ENCODE peak calls at places on chromosomes 16 and 17, in eight cellular contexts. Q is GM12865; P is stimulated activated CD4-positive, alpha-beta T cell treated with anti-CD3 and anti-CD28 coated beads, Interleukin-1b, Interleukin-23, amount 100 ng/mL, for 24 hours; N is caudate nucleus; A is hypothalamus; C is dermis blood vessel endothelial cell; Y is T47D; I is CD8-positive, alpha-beta T cell. U is an unnamed sample.

GRCh38 chr16:3131755-3132377 is 3.0 kb upstream of the ZNF213 start:
- DNase-seq in Q (no peak), P (no peak), N (no peak), A (no peak), C (peak), Y (no peak), I (no peak), U (peak)

GRCh38 chr16:69084301-69084700 is 21.2 kb upstream of the HAS3 start:
- DNase-seq in Q (no peak), P (no peak), N (no peak), A (no peak), C (peak), Y (no peak), I (no peak), U (no peak)

GRCh38 chr17:50051082-50051576 is 4.8 kb upstream of the ITGA3 start:
- DNase-seq in Q (peak), P (peak), N (no peak), A (no peak), C (peak), Y (no peak), I (peak), U (no peak)

GRCh38 chr17:43389022-43389947 is 9.5 kb upstream of the ARL4D start:
- DNase-seq in Q (peak), P (peak), N (peak), A (peak), C (peak), Y (peak), I (peak), U (peak)

GRCh38 chr16:3570420-3571062 is 6.7 kb downstream of the NLRC3 start:
- DNase-seq in Q (no peak), P (no peak), N (no peak), A (no peak), C (no peak), Y (no peak), I (no peak), U (no peak)

GRCh38 chr17:78147315-78147998 is 1.3 kb downstream of the C17orf99 start:
- DNase-seq in Q (peak), P (no peak), N (no peak), A (no peak), C (no peak), Y (no peak), I (no peak), U (no peak)

GRCh38 chr17:57461082-57461481 is 204.8 kb downstream of the MSI2 start:
- DNase-seq in Q (peak), P (no peak), N (no peak), A (no peak), C (no peak), Y (no peak), I (no peak), U (no peak)

GRCh38 chr16:56662357-56663354 is 4.9 kb downstream of the MT1F start:
- DNase-seq in Q (no peak), P (no peak), N (peak), A (no peak), C (peak), Y (no peak), I (no peak), U (no peak)

GRCh38 chr17:17853811-17854527 is 17.2 kb upstream of the SREBF1 start:
- DNase-seq in Q (peak), P (no peak), N (no peak), A (no peak), C (no peak), Y (no peak), I (no peak), U (no peak)

GRCh38 chr16:84214451-84215066 is 23.6 kb downstream of the ADAD2 start:
- DNase-seq in Q (no peak), P (no peak), N (no peak), A (no peak), C (no peak), Y (no peak), I (no peak), U (no peak)

GRCh38 chr16:57026778-57027062 is 37.4 kb downstream of the NLRC5 start:
- DNase-seq in Q (no peak), P (no peak), N (no peak), A (no peak), C (no peak), Y (no peak), I (no peak), U (no peak)

GRCh38 chr17:72952220-72952619 is 140.3 kb downstream of the SLC39A11 start:
- DNase-seq in Q (no peak), P (no peak), N (no peak), A (no peak), C (no peak), Y (peak), I (no peak), U (no peak)

GRCh38 chr16:9549487-9549886 is 458.0 kb downstream of the HAPSTR1 start:
- DNase-seq in Q (no peak), P (no peak), N (no peak), A (no peak), C (no peak), Y (no peak), I (no peak), U (no peak)

GRCh38 chr16:3525951-3526350 is 25.1 kb downstream of the CLUAP1 start:
- DNase-seq in Q (no peak), P (no peak), N (no peak), A (no peak), C (no peak), Y (no peak), I (no peak), U (no peak)

GRCh38 chr16:84616515-84616914 is 1.4 kb downstream of the COTL1 start:
- DNase-seq in Q (peak), P (no peak), N (no peak), A (no peak), C (peak), Y (no peak), I (no peak), U (no peak)

GRCh38 chr16:87945351-87946042 is 5.7 kb upstream of the BANP start:
- DNase-seq in Q (no peak), P (no peak), N (peak), A (peak), C (peak), Y (peak), I (no peak), U (no peak)

GRCh38 chr17:34850023-34850422 is 111.2 kb downstream of the CCT6B start:
- DNase-seq in Q (no peak), P (no peak), N (no peak), A (no peak), C (no peak), Y (no peak), I (no peak), U (no peak)

GRCh38 chr17:74012465-74012864 is 191.0 kb upstream of the RPL38 start:
- DNase-seq in Q (no peak), P (no peak), N (no peak), A (no peak), C (no peak), Y (no peak), I (peak), U (peak)

GRCh38 chr16:50523710-50524109 is 24.5 kb upstream of the NKD1 start:
- DNase-seq in Q (no peak), P (no peak), N (no peak), A (no peak), C (no peak), Y (no peak), I (no peak), U (no peak)

GRCh38 chr17:15469260-15469659 is 1.8 kb upstream of the CDRT4 start:
- DNase-seq in Q (no peak), P (no peak), N (no peak), A (no peak), C (peak), Y (no peak), I (no peak), U (no peak)

GRCh38 chr16:51592013-51592501 is 441.0 kb upstream of the SALL1 start:
- DNase-seq in Q (no peak), P (no peak), N (no peak), A (no peak), C (peak), Y (no peak), I (no peak), U (no peak)

GRCh38 chr16:3046506-3047386 is at the start of gene MMP25:
- DNase-seq in Q (no peak), P (no peak), N (no peak), A (no peak), C (no peak), Y (no peak), I (no peak), U (no peak)

GRCh38 chr16:80900593-80900954 is 96.2 kb upstream of the CDYL2 start:
- DNase-seq in Q (no peak), P (no peak), N (no peak), A (no peak), C (no peak), Y (peak), I (no peak), U (no peak)

GRCh38 chr16:67528870-67529638 is 425 bp downstream of the RIPOR1 start:
- DNase-seq in Q (no peak), P (no peak), N (no peak), A (peak), C (peak), Y (peak), I (no peak), U (no peak)

GRCh38 chr17:2449486-2449885 is 48.6 kb upstream of the MNT start:
- DNase-seq in Q (no peak), P (no peak), N (no peak), A (no peak), C (no peak), Y (no peak), I (no peak), U (no peak)

GRCh38 chr16:4307215-4308037 is 8.4 kb upstream of the GLIS2 start:
- DNase-seq in Q (peak), P (peak), N (peak), A (peak), C (peak), Y (peak), I (peak), U (peak)

GRCh38 chr17:80063815-80064585 is 27.6 kb downstream of the CCDC40 start:
- DNase-seq in Q (peak), P (no peak), N (peak), A (peak), C (peak), Y (no peak), I (no peak), U (no peak)

U was measured in naive thymus-derived CD4-positive, alpha-beta T cell.